ENCODE peak calls at places on chromosomes 11 and 22, in seven cellular contexts. One of them, this sample, is unnamed.

GRCh38 chr11:108854366-108854765 is 189.5 kb downstream of the DDX10 start:
- DNase-seq in SJSA1: peak; percentile 11
- DNase-seq in GM12878: peak; percentile 51
- DNase-seq in cardiac muscle cell: no peak
- DNase-seq in sigmoid colon: no peak
- DNase-seq in tibial artery: no peak
- DNase-seq in aorta: no peak
- DNase-seq in this sample: no peak

GRCh38 chr11:74220376-74220775 is 49.3 kb downstream of the PPME1 start:
- DNase-seq in SJSA1: no peak
- DNase-seq in GM12878: no peak
- DNase-seq in cardiac muscle cell: no peak
- DNase-seq in sigmoid colon: no peak
- DNase-seq in tibial artery: no peak
- DNase-seq in aorta: no peak
- DNase-seq in this sample: no peak

GRCh38 chr11:78860720-78861422 is 286.2 kb upstream of the NARS2 start:
- DNase-seq in SJSA1: no peak
- DNase-seq in GM12878: no peak
- DNase-seq in cardiac muscle cell: peak; percentile 76
- DNase-seq in sigmoid colon: no peak
- DNase-seq in tibial artery: no peak
- DNase-seq in aorta: no peak
- DNase-seq in this sample: no peak

GRCh38 chr11:78961186-78961782 is 386.6 kb upstream of the NARS2 start:
- DNase-seq in SJSA1: no peak
- DNase-seq in GM12878: no peak
- DNase-seq in cardiac muscle cell: no peak
- DNase-seq in sigmoid colon: no peak
- DNase-seq in tibial artery: no peak
- DNase-seq in aorta: no peak
- DNase-seq in this sample: peak; percentile 78

GRCh38 chr11:77065878-77066228 is 918 bp upstream of the CAPN5 start:
- DNase-seq in SJSA1: no peak
- DNase-seq in GM12878: no peak
- DNase-seq in cardiac muscle cell: no peak
- DNase-seq in sigmoid colon: peak; percentile 81
- DNase-seq in tibial artery: peak; percentile 65
- DNase-seq in aorta: no peak
- DNase-seq in this sample: peak; percentile 17

GRCh38 chr11:113023986-113024385 is 62.8 kb downstream of the NCAM1 start:
- DNase-seq in SJSA1: no peak
- DNase-seq in GM12878: no peak
- DNase-seq in cardiac muscle cell: no peak
- DNase-seq in sigmoid colon: no peak
- DNase-seq in tibial artery: no peak
- DNase-seq in aorta: no peak
- DNase-seq in this sample: no peak

GRCh38 chr11:75031224-75031753 is 42.6 kb downstream of the NEU3 start:
- DNase-seq in SJSA1: peak; percentile 4
- DNase-seq in GM12878: no peak
- DNase-seq in cardiac muscle cell: no peak
- DNase-seq in sigmoid colon: no peak
- DNase-seq in tibial artery: no peak
- DNase-seq in aorta: no peak
- DNase-seq in this sample: no peak

GRCh38 chr22:23675502-23676415 is 15.1 kb upstream of the RGL4 start:
- DNase-seq in SJSA1: no peak
- DNase-seq in GM12878: no peak
- DNase-seq in cardiac muscle cell: no peak
- DNase-seq in sigmoid colon: peak; percentile 65
- DNase-seq in tibial artery: no peak
- DNase-seq in aorta: peak; percentile 72
- DNase-seq in this sample: no peak

GRCh38 chr11:117950999-117951961 is 22.1 kb upstream of the TMPRSS13 start:
- DNase-seq in SJSA1: no peak
- DNase-seq in GM12878: no peak
- DNase-seq in cardiac muscle cell: no peak
- DNase-seq in sigmoid colon: no peak
- DNase-seq in tibial artery: no peak
- DNase-seq in aorta: no peak
- DNase-seq in this sample: no peak

GRCh38 chr11:10798330-10798980 is 10.3 kb downstream of the EIF4G2 start:
- DNase-seq in SJSA1: no peak
- DNase-seq in GM12878: no peak
- DNase-seq in cardiac muscle cell: no peak
- DNase-seq in sigmoid colon: no peak
- DNase-seq in tibial artery: no peak
- DNase-seq in aorta: no peak
- DNase-seq in this sample: no peak

GRCh38 chr11:115981814-115982471 is 477.7 kb upstream of the CADM1 start:
- DNase-seq in SJSA1: no peak
- DNase-seq in GM12878: no peak
- DNase-seq in cardiac muscle cell: no peak
- DNase-seq in sigmoid colon: no peak
- DNase-seq in tibial artery: no peak
- DNase-seq in aorta: no peak
- DNase-seq in this sample: no peak

DNA sequence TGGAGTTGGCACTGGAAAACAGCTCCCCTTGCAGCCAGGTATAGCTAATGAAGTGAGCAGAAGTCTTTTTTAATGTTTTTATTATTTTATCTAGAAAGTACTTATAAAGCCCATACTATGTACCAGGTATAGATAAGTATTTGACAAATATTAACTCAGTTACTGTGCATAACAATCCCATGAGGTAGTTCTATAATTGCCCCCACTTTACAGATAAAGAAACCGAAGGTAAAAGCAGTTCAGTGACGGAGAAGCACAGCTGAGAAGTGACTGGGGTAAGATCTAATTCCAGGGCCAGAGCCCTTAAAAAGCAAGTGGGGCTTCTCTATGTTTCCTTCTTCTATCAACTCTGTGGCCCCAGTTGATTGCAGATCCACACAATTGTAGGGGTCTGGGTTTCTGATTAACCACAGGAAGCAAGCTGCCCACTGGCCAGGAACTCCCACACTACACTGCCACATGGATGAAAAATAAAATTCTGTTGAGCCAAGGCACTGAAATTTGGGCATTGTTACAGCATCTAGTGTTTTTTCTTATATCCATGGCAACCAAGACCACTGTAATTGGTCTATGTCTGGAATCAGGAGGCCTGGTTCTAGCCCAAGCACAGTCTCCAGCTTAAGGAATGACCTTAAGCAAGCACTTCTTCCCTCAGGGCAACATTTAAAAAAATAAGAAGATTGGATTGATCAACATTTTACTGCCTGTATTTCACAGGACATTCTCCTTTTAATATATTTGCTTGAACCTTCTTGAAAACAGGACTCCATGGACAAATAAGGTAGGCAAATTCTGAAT is 55.3 kb upstream of the TEAD1 start:
- DNase-seq in SJSA1: no peak
- DNase-seq in GM12878: no peak
- DNase-seq in cardiac muscle cell: no peak
- DNase-seq in sigmoid colon: no peak
- DNase-seq in tibial artery: no peak
- DNase-seq in aorta: no peak
- DNase-seq in this sample: no peak
- H3K27me3 ChIP-seq in SJSA1: no peaks in the 10 kb centered on the region
- H3K27me3 ChIP-seq in GM12878: no peaks in the 10 kb centered on the region
- H3K27me3 ChIP-seq in cardiac muscle cell: no peaks in the 10 kb centered on the region
- H3K27me3 ChIP-seq in sigmoid colon: no peaks in the 10 kb centered on the region
- H3K27me3 ChIP-seq in tibial artery: no peaks in the 10 kb centered on the region
- H3K27me3 ChIP-seq in aorta: no peaks in the 10 kb centered on the region
- H3K27me3 ChIP-seq in this sample: no peaks in the 10 kb centered on the region

GRCh38 chr11:111527279-111527678 is 12.7 kb downstream of the HOATZ start:
- DNase-seq in SJSA1: no peak
- DNase-seq in GM12878: no peak
- DNase-seq in cardiac muscle cell: no peak
- DNase-seq in sigmoid colon: no peak
- DNase-seq in tibial artery: no peak
- DNase-seq in aorta: no peak
- DNase-seq in this sample: no peak

GRCh38 chr11:111526501-111526900 is 11.9 kb downstream of the HOATZ start:
- DNase-seq in SJSA1: peak; percentile 24
- DNase-seq in GM12878: no peak
- DNase-seq in cardiac muscle cell: no peak
- DNase-seq in sigmoid colon: no peak
- DNase-seq in tibial artery: no peak
- DNase-seq in aorta: no peak
- DNase-seq in this sample: no peak

GRCh38 chr11:111530091-111530490 is 10.4 kb upstream of the LAYN start:
- DNase-seq in SJSA1: peak; percentile 12
- DNase-seq in GM12878: no peak
- DNase-seq in cardiac muscle cell: no peak
- DNase-seq in sigmoid colon: no peak
- DNase-seq in tibial artery: no peak
- DNase-seq in aorta: no peak
- DNase-seq in this sample: no peak

GRCh38 chr11:111531156-111531555 is 9.4 kb upstream of the LAYN start:
- DNase-seq in SJSA1: peak; percentile 42
- DNase-seq in GM12878: no peak
- DNase-seq in cardiac muscle cell: no peak
- DNase-seq in sigmoid colon: no peak
- DNase-seq in tibial artery: no peak
- DNase-seq in aorta: no peak
- DNase-seq in this sample: no peak

DNA sequence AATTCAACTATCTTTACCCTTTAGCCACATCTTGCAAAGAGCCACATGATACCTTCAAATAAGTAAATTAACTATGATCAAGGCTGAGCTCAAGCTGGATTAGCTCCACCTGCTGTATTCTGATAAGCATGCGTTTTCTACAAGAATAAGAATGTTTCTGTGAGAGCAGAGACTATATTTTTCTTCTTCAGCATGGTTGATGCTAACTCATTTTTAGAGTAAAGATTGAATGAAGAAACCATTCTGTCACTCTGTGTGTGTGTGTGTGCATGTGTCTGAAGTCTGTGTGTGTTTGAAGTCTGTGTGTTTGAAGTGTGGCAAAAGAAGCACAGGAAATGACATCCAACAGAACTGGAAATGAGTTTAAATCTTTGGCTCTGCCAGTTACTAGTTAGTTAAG is 12.0 kb upstream of the LAYN start:
- DNase-seq in SJSA1: no peak
- DNase-seq in GM12878: no peak
- DNase-seq in cardiac muscle cell: no peak
- DNase-seq in sigmoid colon: no peak
- DNase-seq in tibial artery: no peak
- DNase-seq in aorta: no peak
- DNase-seq in this sample: no peak
- H3K27ac ChIP-seq in SJSA1: peak overlapping the region; percentile 16
- H3K27ac ChIP-seq in GM12878: no peak overlapping the region
- H3K27ac ChIP-seq in cardiac muscle cell: no peak overlapping the region
- H3K27ac ChIP-seq in sigmoid colon: no peak overlapping the region
- H3K27ac ChIP-seq in tibial artery: no peak overlapping the region
- H3K27ac ChIP-seq in aorta: no peak overlapping the region
- H3K27ac ChIP-seq in this sample: no peak overlapping the region

GRCh38 chr22:26308467-26308866 is 120.6 kb upstream of the ASPHD2 start:
- DNase-seq in SJSA1: no peak
- DNase-seq in GM12878: no peak
- DNase-seq in cardiac muscle cell: no peak
- DNase-seq in sigmoid colon: no peak
- DNase-seq in tibial artery: no peak
- DNase-seq in aorta: no peak
- DNase-seq in this sample: no peak
- H3K27me3 ChIP-seq in SJSA1: peaks cover 44% of the 10 kb centered on the region
- H3K27me3 ChIP-seq in GM12878: no peaks in the 10 kb centered on the region
- H3K27me3 ChIP-seq in cardiac muscle cell: no peaks in the 10 kb centered on the region
- H3K27me3 ChIP-seq in sigmoid colon: peaks cover 22% of the 10 kb centered on the region
- H3K27me3 ChIP-seq in tibial artery: no peaks in the 10 kb centered on the region
- H3K27me3 ChIP-seq in aorta: no peaks in the 10 kb centered on the region
- H3K27me3 ChIP-seq in this sample: no peaks in the 10 kb centered on the region

GRCh38 chr11:95152878-95153856 is 63.5 kb downstream of the ENDOD1 start:
- DNase-seq in SJSA1: no peak
- DNase-seq in GM12878: peak; percentile 26
- DNase-seq in cardiac muscle cell: no peak
- DNase-seq in sigmoid colon: no peak
- DNase-seq in tibial artery: no peak
- DNase-seq in aorta: no peak
- DNase-seq in this sample: no peak
- H3K27ac ChIP-seq in SJSA1: no peak overlapping the region
- H3K27ac ChIP-seq in GM12878: no peak overlapping the region
- H3K27ac ChIP-seq in cardiac muscle cell: no peak overlapping the region
- H3K27ac ChIP-seq in sigmoid colon: no peak overlapping the region
- H3K27ac ChIP-seq in tibial artery: no peak overlapping the region
- H3K27ac ChIP-seq in aorta: no peak overlapping the region
- H3K27ac ChIP-seq in this sample: no peak overlapping the region

GRCh38 chr11:2722955-2723354 is 23.2 kb upstream of the KCNQ1OT1 start:
- DNase-seq in SJSA1: no peak
- DNase-seq in GM12878: no peak
- DNase-seq in cardiac muscle cell: no peak
- DNase-seq in sigmoid colon: no peak
- DNase-seq in tibial artery: no peak
- DNase-seq in aorta: no peak
- DNase-seq in this sample: no peak
- H3K27me3 ChIP-seq in SJSA1: peaks cover 25% of the 10 kb centered on the region
- H3K27me3 ChIP-seq in GM12878: peaks cover 3% of the 10 kb centered on the region
- H3K27me3 ChIP-seq in cardiac muscle cell: no peaks in the 10 kb centered on the region
- H3K27me3 ChIP-seq in sigmoid colon: no peaks in the 10 kb centered on the region
- H3K27me3 ChIP-seq in tibial artery: no peaks in the 10 kb centered on the region
- H3K27me3 ChIP-seq in aorta: no peaks in the 10 kb centered on the region
- H3K27me3 ChIP-seq in this sample: no peaks in the 10 kb centered on the region

GRCh38 chr11:14578551-14578956 is 58.4 kb upstream of the PSMA1 start:
- DNase-seq in SJSA1: no peak
- DNase-seq in GM12878: peak; percentile 65
- DNase-seq in cardiac muscle cell: peak; percentile 5
- DNase-seq in sigmoid colon: no peak
- DNase-seq in tibial artery: no peak
- DNase-seq in aorta: no peak
- DNase-seq in this sample: no peak
- H3K27ac ChIP-seq in SJSA1: no peak overlapping the region
- H3K27ac ChIP-seq in GM12878: no peak overlapping the region
- H3K27ac ChIP-seq in cardiac muscle cell: no peak overlapping the region
- H3K27ac ChIP-seq in sigmoid colon: no peak overlapping the region
- H3K27ac ChIP-seq in tibial artery: no peak overlapping the region
- H3K27ac ChIP-seq in aorta: no peak overlapping the region
- H3K27ac ChIP-seq in this sample: no peak overlapping the region

DNA sequence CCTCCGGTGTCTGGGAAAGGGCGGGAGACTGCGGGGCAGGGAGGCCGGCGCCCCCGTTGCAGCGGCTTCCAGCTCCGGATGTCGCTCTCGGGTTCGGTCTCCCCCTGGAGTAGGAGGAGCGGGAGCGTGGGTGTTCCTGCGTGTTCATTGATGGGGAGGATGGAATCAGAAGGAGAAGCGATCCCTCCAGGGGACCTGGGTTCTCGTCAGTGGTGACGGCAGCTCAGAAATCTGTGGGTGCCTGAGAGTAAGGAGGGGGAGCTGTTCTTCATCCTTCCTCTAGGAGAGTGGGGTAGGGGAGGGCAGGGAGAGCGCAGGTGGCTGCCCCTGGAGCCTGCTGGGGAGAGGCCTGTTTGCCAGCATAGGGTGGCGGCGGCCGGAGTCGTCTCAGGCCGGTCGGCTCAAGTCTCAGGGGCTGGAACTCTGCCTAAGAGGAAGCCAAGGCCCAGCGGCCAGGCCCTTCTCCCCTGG is 1.1 kb downstream of the UBASH3B start:
- DNase-seq in SJSA1: no peak
- DNase-seq in GM12878: no peak
- DNase-seq in cardiac muscle cell: peak; percentile 24
- DNase-seq in sigmoid colon: peak; percentile 75
- DNase-seq in tibial artery: peak; percentile 29
- DNase-seq in aorta: peak; percentile 79
- DNase-seq in this sample: peak; percentile 9
- H3K27me3 ChIP-seq in SJSA1: no peaks in the 10 kb centered on the region
- H3K27me3 ChIP-seq in GM12878: peaks cover 6% of the 10 kb centered on the region
- H3K27me3 ChIP-seq in cardiac muscle cell: peaks cover 43% of the 10 kb centered on the region
- H3K27me3 ChIP-seq in sigmoid colon: no peaks in the 10 kb centered on the region
- H3K27me3 ChIP-seq in tibial artery: no peaks in the 10 kb centered on the region
- H3K27me3 ChIP-seq in aorta: no peaks in the 10 kb centered on the region
- H3K27me3 ChIP-seq in this sample: peaks cover 95% of the 10 kb centered on the region

This sample was measured in WERI-Rb-1.